ENCODE peak calls at places on chromosomes 6 and 20, in six cellular contexts. Q is fibroblast of lung, C is GM12865, X is HEK293T, E is endothelial cell, R is IMR-90. I is an unnamed sample.

GRCh38 chr6:27795697-27796494 is 116.3 kb downstream of the OR2B2 start:
- DNase-seq in Q (peak), C (peak), X (peak), E (peak), R (peak), I (peak)

GRCh38 chr6:21918081-21918480 is 324.5 kb downstream of the SOX4 start:
- DNase-seq in Q (no peak), C (no peak), X (no peak), E (no peak), R (no peak), I (no peak)

GRCh38 chr6:38012573-38012972 is 193.0 kb downstream of the ZFAND3 start:
- DNase-seq in Q (peak), C (peak), X (peak), E (peak), R (peak), I (no peak)

GRCh38 chr6:167669553-167669849 is 157.2 kb upstream of the AFDN start:
- DNase-seq in Q (no peak), C (no peak), X (no peak), E (no peak), R (no peak), I (no peak)

GRCh38 chr6:32967151-32968091 is 973 bp upstream of the BRD2 start:
- DNase-seq in Q (peak), C (peak), X (no peak), E (peak), R (peak), I (peak)

GRCh38 chr6:21037453-21037852 is 503.2 kb downstream of the CDKAL1 start:
- DNase-seq in Q (no peak), C (peak), X (no peak), E (no peak), R (no peak), I (no peak)

GRCh38 chr6:110530671-110531070 is 54.3 kb upstream of the SLC22A16 start:
- DNase-seq in Q (no peak), C (no peak), X (no peak), E (no peak), R (peak), I (no peak)

GRCh38 chr6:42390228-42390934 is 61.3 kb downstream of the TRERF1 start:
- DNase-seq in Q (no peak), C (peak), X (no peak), E (no peak), R (no peak), I (no peak)

GRCh38 chr6:11851405-11851804 is 72.8 kb upstream of the ADTRP start:
- DNase-seq in Q (no peak), C (peak), X (no peak), E (no peak), R (peak), I (no peak)

GRCh38 chr6:169251822-169252804 is 1.5 kb downstream of the THBS2 start:
- DNase-seq in Q (no peak), C (no peak), X (no peak), E (no peak), R (no peak), I (no peak)

GRCh38 chr6:118993803-118994231 is 58.9 kb upstream of the MCM9 start:
- DNase-seq in Q (no peak), C (no peak), X (no peak), E (no peak), R (no peak), I (no peak)

GRCh38 chr6:7418238-7418905 is 28.8 kb downstream of the RIOK1 start:
- DNase-seq in Q (no peak), C (no peak), X (no peak), E (no peak), R (peak), I (no peak)

GRCh38 chr6:156379946-156380707 is 397.1 kb upstream of the ARID1B start:
- DNase-seq in Q (peak), C (no peak), X (peak), E (no peak), R (peak), I (no peak)

GRCh38 chr20:9573598-9573997 is 59.2 kb downstream of the LAMP5 start:
- DNase-seq in Q (no peak), C (no peak), X (no peak), E (no peak), R (no peak), I (no peak)

GRCh38 chr6:152748843-152749242 is 1.8 kb upstream of the VIP start:
- DNase-seq in Q (peak), C (no peak), X (no peak), E (no peak), R (peak), I (peak)

GRCh38 chr20:57498425-57499400 is 26.2 kb downstream of the CTCFL start:
- DNase-seq in Q (peak), C (peak), X (no peak), E (peak), R (peak), I (peak)

GRCh38 chr20:4811661-4812181 is 90.0 kb downstream of the PRND start:
- DNase-seq in Q (no peak), C (peak), X (no peak), E (no peak), R (no peak), I (no peak)

GRCh38 chr6:144449911-144450690 is 165.0 kb downstream of the UTRN start:
- DNase-seq in Q (no peak), C (no peak), X (no peak), E (no peak), R (no peak), I (no peak)

GRCh38 chr20:58359441-58359840 is 29.6 kb upstream of the VAPB start:
- DNase-seq in Q (peak), C (no peak), X (no peak), E (no peak), R (peak), I (no peak)

GRCh38 chr20:62752181-62752670 is 43.6 kb downstream of the NTSR1 start:
- DNase-seq in Q (no peak), C (no peak), X (no peak), E (no peak), R (no peak), I (no peak)

GRCh38 chr6:166655713-166656265 is 28.7 kb upstream of the RPS6KA2 start:
- DNase-seq in Q (no peak), C (no peak), X (no peak), E (no peak), R (no peak), I (no peak)

GRCh38 chr6:21046276-21046675 is 512.0 kb downstream of the CDKAL1 start:
- DNase-seq in Q (no peak), C (no peak), X (no peak), E (no peak), R (no peak), I (no peak)

GRCh38 chr20:64056639-64056888 is 6.4 kb upstream of the TCEA2 start:
- DNase-seq in Q (no peak), C (no peak), X (no peak), E (no peak), R (no peak), I (no peak)

GRCh38 chr6:39911513-39912125 is 22.6 kb downstream of the MOCS1 start:
- DNase-seq in Q (no peak), C (no peak), X (no peak), E (no peak), R (no peak), I (no peak)

GRCh38 chr20:40809361-40809760 is 120.3 kb upstream of the MAFB start:
- DNase-seq in Q (no peak), C (no peak), X (no peak), E (no peak), R (no peak), I (no peak)

GRCh38 chr6:157037165-157037564 is 260.0 kb downstream of the ARID1B start:
- DNase-seq in Q (no peak), C (no peak), X (no peak), E (no peak), R (no peak), I (no peak)

GRCh38 chr20:41136336-41136694 is 1.0 kb upstream of the PLCG1 start:
- DNase-seq in Q (no peak), C (no peak), X (no peak), E (no peak), R (no peak), I (no peak)

GRCh38 chr6:28167068-28167467 is 25.4 kb downstream of the ZKSCAN8 start:
- DNase-seq in Q (peak), C (no peak), X (no peak), E (no peak), R (peak), I (no peak)

GRCh38 chr6:100099189-100100074 is 105.4 kb upstream of the MCHR2 start:
- DNase-seq in Q (peak), C (peak), X (no peak), E (no peak), R (peak), I (peak)

GRCh38 chr6:91242614-91242949 is 655.7 kb upstream of the MAP3K7 start:
- DNase-seq in Q (no peak), C (no peak), X (no peak), E (no peak), R (no peak), I (no peak)

GRCh38 chr20:62860924-62861691 is 514 bp downstream of the TCFL5 start:
- DNase-seq in Q (no peak), C (peak), X (peak), E (peak), R (no peak), I (peak)